ENCODE peak calls at places on chromosomes 6 and 20, in six cellular contexts. N is K562; S is brain microvascular endothelial cell; L is lung; T is NCI-H69; P is stimulated activated CD8-positive, alpha-beta memory T cell treated with anti-CD3 and anti-CD28 coated beads, Interleukin-7, amount 100 ng/mL, for 1 hour. U is an unnamed sample.

GRCh38 chr6:35829306-35829705 is 24.2 kb downstream of the LHFPL5 start:
- DNase-seq in N (no peak), S (no peak), L (no peak), T (no peak), P (no peak), U (no peak)

GRCh38 chr6:113148576-113148975 is 708.6 kb upstream of the MARCKS start:
- DNase-seq in N (no peak), S (no peak), L (no peak), T (no peak), P (no peak), U (no peak)

GRCh38 chr6:28920281-28920680 is 3.5 kb downstream of the TRIM27 start:
- DNase-seq in N (no peak), S (no peak), L (no peak), T (no peak), P (no peak), U (no peak)

GRCh38 chr20:45934046-45934586 is 367 bp upstream of the PCIF1 start:
- DNase-seq in N (peak), S (no peak), L (peak), T (peak), P (no peak), U (no peak)

GRCh38 chr6:137182654-137183073 is 9.2 kb upstream of the IL22RA2 start:
- DNase-seq in N (no peak), S (no peak), L (no peak), T (no peak), P (no peak), U (no peak)

GRCh38 chr6:156827382-156827781 is 50.2 kb downstream of the ARID1B start:
- DNase-seq in N (no peak), S (no peak), L (no peak), T (peak), P (no peak), U (no peak)

GRCh38 chr20:5529331-5530142 is 212.8 kb upstream of the PROKR2 start:
- DNase-seq in N (peak), S (peak), L (peak), T (peak), P (peak), U (peak)

GRCh38 chr6:33298773-33299236 is at the start of gene RGL2:
- DNase-seq in N (peak), S (no peak), L (peak), T (peak), P (peak), U (peak)

GRCh38 chr6:7146079-7146828 is 38.5 kb downstream of the RREB1 start:
- DNase-seq in N (no peak), S (peak), L (peak), T (peak), P (no peak), U (peak)

GRCh38 chr6:166955121-166955864 is 1.1 kb downstream of the RNASET2 start:
- DNase-seq in N (peak), S (no peak), L (peak), T (peak), P (no peak), U (peak)